ENCODE peak calls at places on chromosome 1, in eight cellular contexts. J is small intestine; A is CD8-positive, alpha-beta T cell; R is colonic mucosa; Q is CD4-positive, CD25-positive, alpha-beta regulatory T cell; S is RWPE2; L is AG04450; Z is pancreas. I is an unnamed sample.

GRCh38 chr1:147890177-147890790 is 12.3 kb upstream of the GJA8 start:
- DNase-seq in Q (peak; percentile 18), S (peak; percentile 75), J (peak; percentile 60), L (no peak), A (peak; percentile 16), Z (no peak), R (peak; percentile 68), I (peak; percentile 47)

GRCh38 chr1:198873696-198874230 is 234.9 kb downstream of the PTPRC start:
- DNase-seq in A (no peak), Z (no peak), J (no peak), Q (no peak), S (no peak), R (no peak), L (no peak), I (no peak)

GRCh38 chr1:160146107-160146506 is 5.3 kb upstream of the ATP1A4 start:
- DNase-seq in Z (no peak), L (no peak), S (no peak), J (no peak), R (no peak), A (no peak), Q (no peak), I (no peak)

GRCh38 chr1:89605692-89606091 is 27.2 kb upstream of the LRRC8C start:
- DNase-seq in Q (no peak), J (no peak), Z (no peak), L (no peak), A (no peak), R (no peak), S (peak; percentile 70), I (no peak)

GRCh38 chr1:40439247-40439646 is 11.0 kb upstream of the ZFP69B start:
- DNase-seq in A (no peak), S (no peak), R (no peak), Z (no peak), L (no peak), J (no peak), Q (no peak), I (no peak)

GRCh38 chr1:81949421-81949820 is 148.7 kb downstream of the ADGRL2 start:
- DNase-seq in Q (no peak), R (no peak), A (no peak), Z (no peak), L (no peak), S (no peak), J (no peak), I (no peak)

GRCh38 chr1:170592591-170593111 is 60.7 kb downstream of the GORAB start:
- DNase-seq in A (no peak), Q (no peak), J (no peak), R (no peak), S (no peak), Z (no peak), L (no peak), I (no peak)

GRCh38 chr1:233112184-233113008 is 162.0 kb downstream of the NTPCR start:
- DNase-seq in J (no peak), L (no peak), R (no peak), S (no peak), Q (no peak), Z (no peak), A (no peak), I (no peak)

GRCh38 chr1:242890211-242890741 is 364.8 kb downstream of the CEP170 start:
- DNase-seq in J (no peak), Q (no peak), R (no peak), L (no peak), S (no peak), A (no peak), Z (no peak), I (no peak)

GRCh38 chr1:163912491-163912890 is 590.7 kb downstream of the NUF2 start:
- DNase-seq in L (no peak), S (no peak), Z (no peak), J (no peak), R (no peak), Q (no peak), A (no peak), I (no peak)

GRCh38 chr1:92503043-92503925 is 16.6 kb upstream of the GFI1 start:
- DNase-seq in J (no peak), A (no peak), S (no peak), Q (no peak), R (no peak), L (no peak), Z (no peak), I (no peak)

GRCh38 chr1:43867946-43868740 is 65.5 kb upstream of the ARTN start:
- DNase-seq in R (no peak), J (peak; percentile 6), L (no peak), A (no peak), Z (no peak), Q (no peak), S (no peak), I (no peak)

GRCh38 chr1:97379387-97380075 is 541.3 kb downstream of the DPYD start:
- DNase-seq in Q (no peak), R (no peak), L (peak; percentile 23), J (no peak), A (no peak), Z (no peak), S (no peak), I (no peak)

GRCh38 chr1:244451539-244451950 is at the start of gene ADSS2:
- DNase-seq in Q (no peak), S (no peak), A (no peak), L (no peak), R (no peak), J (no peak), Z (no peak), I (no peak)

GRCh38 chr1:61497013-61497412 is 227.9 kb downstream of the TM2D1 start:
- DNase-seq in J (no peak), L (no peak), R (no peak), Z (no peak), S (no peak), A (no peak), Q (no peak), I (no peak)

GRCh38 chr1:112964347-112964746 is 8.4 kb upstream of the SLC16A1 start:
- DNase-seq in L (no peak), S (no peak), A (no peak), J (no peak), Z (no peak), Q (no peak), R (no peak), I (no peak)

GRCh38 chr1:33383489-33383888 is 47.4 kb downstream of the PHC2 start:
- DNase-seq in R (no peak), S (no peak), Q (no peak), Z (no peak), A (no peak), J (no peak), L (no peak), I (no peak)
- H3K27ac ChIP-seq in R (no peak overlapping the region), S (no peak overlapping the region), Q (no peak overlapping the region), Z (no peak overlapping the region), A (no peak overlapping the region), J (no peak overlapping the region), L (no peak overlapping the region), I (no peak overlapping the region)

GRCh38 chr1:109478806-109479205 is 4.9 kb upstream of the ATXN7L2 start:
- DNase-seq in L (no peak), Z (no peak), S (no peak), A (no peak), Q (no peak), J (peak; percentile 44), R (peak; percentile 58), I (peak; percentile 55)

GRCh38 chr1:109475261-109475660 is 8.4 kb upstream of the ATXN7L2 start:
- DNase-seq in J (no peak), Q (no peak), S (no peak), L (no peak), R (no peak), Z (no peak), A (no peak), I (no peak)

GRCh38 chr1:109474697-109475096 is 8.4 kb downstream of the SYPL2 start:
- DNase-seq in Q (no peak), Z (no peak), R (no peak), J (no peak), A (no peak), S (no peak), L (no peak), I (no peak)

GRCh38 chr1:109477821-109478220 is 5.9 kb upstream of the ATXN7L2 start:
- DNase-seq in J (no peak), S (no peak), L (no peak), R (no peak), Q (no peak), A (no peak), Z (no peak), I (no peak)

DNA sequence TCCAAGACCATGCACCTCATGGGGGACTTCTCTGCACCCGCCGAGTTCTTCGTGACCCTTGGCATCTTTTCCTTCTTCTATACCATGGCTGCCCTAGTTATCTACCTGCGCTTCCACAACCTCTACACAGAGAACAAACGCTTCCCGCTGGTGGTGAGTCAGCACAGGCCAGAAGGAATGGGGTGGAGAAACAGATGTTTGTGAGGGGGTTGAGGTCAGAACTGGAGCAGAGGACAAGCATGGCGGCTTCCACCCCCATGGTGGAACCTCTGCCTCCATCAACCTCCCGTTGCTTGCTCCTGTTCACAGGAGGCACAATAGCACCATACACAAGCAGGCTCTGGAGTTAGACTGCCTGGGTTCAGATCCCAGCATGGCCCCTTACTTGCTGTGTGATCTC is 6.9 kb upstream of the ATXN7L2 start:
- DNase-seq in J (no peak), A (no peak), R (peak; percentile 12), S (no peak), Z (no peak), L (no peak), Q (no peak), I (no peak)
- H3K27ac ChIP-seq in J (no peak overlapping the region), A (no peak overlapping the region), R (no peak overlapping the region), S (no peak overlapping the region), Z (no peak overlapping the region), L (no peak overlapping the region), Q (no peak overlapping the region), I (no peak overlapping the region)

DNA sequence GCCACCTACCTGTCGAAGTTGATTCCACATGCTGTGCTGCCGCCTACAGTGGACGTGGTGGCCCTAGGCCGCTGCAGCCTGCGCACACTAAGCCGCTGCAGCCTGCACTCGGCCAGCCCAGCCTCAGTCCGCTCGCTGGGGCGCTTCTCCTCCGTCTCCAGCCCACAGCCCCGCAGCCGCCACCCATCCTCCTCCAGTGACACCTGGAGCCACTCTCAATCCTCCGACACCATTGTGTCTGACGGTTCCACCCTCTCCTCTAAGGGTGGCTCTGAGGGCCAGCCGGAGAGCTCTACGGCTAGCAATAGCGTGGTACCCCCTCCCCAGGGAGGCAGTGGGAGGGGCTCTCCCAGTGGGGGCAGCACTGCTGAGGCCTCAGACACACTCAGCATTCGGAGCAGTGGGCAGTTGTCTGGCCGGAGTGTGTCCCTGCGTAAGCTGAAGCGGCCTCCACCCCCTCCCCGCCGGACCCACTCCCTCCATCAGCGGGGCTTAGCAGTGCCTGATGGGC is 46.9 kb downstream of the YARS1 start:
- DNase-seq in J (no peak), R (no peak), Q (no peak), L (no peak), A (no peak), S (no peak), Z (no peak), I (no peak)
- H3K27ac ChIP-seq in J (no peak overlapping the region), R (no peak overlapping the region), Q (no peak overlapping the region), L (no peak overlapping the region), A (no peak overlapping the region), S (peak overlapping the region; percentile 100), Z (no peak overlapping the region), I (no peak overlapping the region)

DNA sequence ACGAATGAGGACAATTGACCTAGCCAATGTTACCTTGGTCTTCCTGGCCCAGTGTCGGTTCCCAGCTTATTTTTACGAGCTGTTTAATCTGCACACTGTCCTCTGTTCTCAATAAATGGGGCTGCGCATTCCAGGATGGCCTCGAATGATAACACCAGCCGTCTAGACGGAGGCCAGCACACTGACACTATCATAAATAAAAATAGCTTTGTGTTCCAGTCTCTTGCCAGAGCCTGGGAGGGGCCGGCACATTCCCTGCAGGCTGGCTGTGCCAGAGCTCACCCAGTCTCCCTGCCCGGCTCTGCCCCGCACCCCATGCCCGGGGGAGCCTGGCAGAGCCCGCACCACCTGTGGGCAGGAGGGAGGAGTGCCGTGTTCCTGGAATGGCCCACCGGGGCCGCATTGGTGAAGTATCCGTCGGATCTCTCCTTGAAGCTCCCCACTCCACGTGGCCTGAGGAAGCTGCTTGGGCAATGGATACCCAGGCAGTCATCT is 92.1 kb downstream of the SPSB1 start:
- DNase-seq in Z (no peak), Q (no peak), R (no peak), S (no peak), L (no peak), A (no peak), J (peak; percentile 65), I (no peak)
- H3K27ac ChIP-seq in Z (no peak overlapping the region), Q (no peak overlapping the region), R (peak overlapping the region; percentile 28), S (no peak overlapping the region), L (no peak overlapping the region), A (no peak overlapping the region), J (no peak overlapping the region), I (no peak overlapping the region)